ENCODE peak calls at places on chromosomes 11 and 22, in five cellular contexts. T is stomach, U is sigmoid colon, I is transverse colon, W is upper lobe of left lung. C is an unnamed sample. For H3K4me1, the result is how much of the 10 kb centered on the place peaks cover.

GRCh38 chr11:36738292-36738861 is 140.3 kb upstream of the RAG2 start:
- DNase-seq in U (no peak), I (no peak), T (no peak), W (no peak), C (no peak)

GRCh38 chr11:72840780-72841179 is 26.6 kb downstream of the ATG16L2 start:
- DNase-seq in T (no peak), U (no peak), I (no peak), W (no peak), C (no peak)

GRCh38 chr11:2300936-2301630 is 635 bp downstream of the C11orf21 start:
- DNase-seq in W (peak), U (no peak), T (peak), I (no peak), C (peak)

GRCh38 chr11:69799582-69799981 is 19.6 kb downstream of the FGF3 start:
- DNase-seq in W (no peak), U (no peak), I (no peak), T (no peak), C (no peak)

GRCh38 chr11:83473771-83474170 is 187.6 kb upstream of the CCDC90B start:
- DNase-seq in I (no peak), U (no peak), T (no peak), W (no peak), C (no peak)

GRCh38 chr11:103016031-103016430 is 60.5 kb upstream of the MMP13 start:
- DNase-seq in W (no peak), I (no peak), T (no peak), U (no peak), C (no peak)

GRCh38 chr11:115132829-115133228 is 371.4 kb downstream of the CADM1 start:
- DNase-seq in I (peak), T (no peak), W (no peak), U (no peak), C (no peak)

GRCh38 chr11:64759722-64760719 is at the start of gene PYGM:
- DNase-seq in I (no peak), T (no peak), U (peak), W (peak), C (peak)

GRCh38 chr11:16863382-16863781 is 124.9 kb downstream of the C11orf58 start:
- DNase-seq in U (no peak), T (no peak), W (no peak), I (no peak), C (no peak)

GRCh38 chr11:123473941-123474668 is 44.0 kb downstream of the GRAMD1B start:
- DNase-seq in W (no peak), I (no peak), T (no peak), U (peak), C (no peak)

GRCh38 chr11:122342089-122342749 is 226.2 kb upstream of the BLID start:
- DNase-seq in I (no peak), W (no peak), U (no peak), T (no peak), C (no peak)

GRCh38 chr11:128105950-128106349 is 481.4 kb downstream of the ETS1 start:
- DNase-seq in I (no peak), W (no peak), T (no peak), U (no peak), C (no peak)

GRCh38 chr11:130601141-130601540 is 152.7 kb downstream of the ADAMTS15 start:
- DNase-seq in U (peak), T (peak), W (no peak), I (peak), C (no peak)

GRCh38 chr22:28229566-28230483 is 310.8 kb upstream of the PITPNB start:
- DNase-seq in U (no peak), T (no peak), I (no peak), W (no peak), C (no peak)

GRCh38 chr11:961921-962320 is 36.3 kb downstream of the AP2A2 start:
- DNase-seq in U (no peak), W (no peak), T (no peak), I (no peak), C (no peak)

GRCh38 chr11:69442807-69443137 is 38.7 kb upstream of the LINC01488 start:
- DNase-seq in I (no peak), W (no peak), T (no peak), U (no peak), C (peak)

GRCh38 chr11:9516113-9516512 is 55.3 kb downstream of the ZNF143 start:
- DNase-seq in U (no peak), T (no peak), I (no peak), W (no peak), C (no peak)

GRCh38 chr22:39265143-39265542 is 20.4 kb upstream of the PDGFB start:
- DNase-seq in I (no peak), T (no peak), U (no peak), W (no peak), C (no peak)

GRCh38 chr22:39263626-39264025 is 18.8 kb upstream of the PDGFB start:
- DNase-seq in U (no peak), T (no peak), W (no peak), I (no peak), C (no peak)

GRCh38 chr22:39266398-39267030 is 21.7 kb upstream of the PDGFB start:
- DNase-seq in I (no peak), U (no peak), W (no peak), T (no peak), C (no peak)

GRCh38 chr22:39267966-39268365 is 23.2 kb upstream of the PDGFB start:
- DNase-seq in I (no peak), U (no peak), W (no peak), T (no peak), C (no peak)

DNA sequence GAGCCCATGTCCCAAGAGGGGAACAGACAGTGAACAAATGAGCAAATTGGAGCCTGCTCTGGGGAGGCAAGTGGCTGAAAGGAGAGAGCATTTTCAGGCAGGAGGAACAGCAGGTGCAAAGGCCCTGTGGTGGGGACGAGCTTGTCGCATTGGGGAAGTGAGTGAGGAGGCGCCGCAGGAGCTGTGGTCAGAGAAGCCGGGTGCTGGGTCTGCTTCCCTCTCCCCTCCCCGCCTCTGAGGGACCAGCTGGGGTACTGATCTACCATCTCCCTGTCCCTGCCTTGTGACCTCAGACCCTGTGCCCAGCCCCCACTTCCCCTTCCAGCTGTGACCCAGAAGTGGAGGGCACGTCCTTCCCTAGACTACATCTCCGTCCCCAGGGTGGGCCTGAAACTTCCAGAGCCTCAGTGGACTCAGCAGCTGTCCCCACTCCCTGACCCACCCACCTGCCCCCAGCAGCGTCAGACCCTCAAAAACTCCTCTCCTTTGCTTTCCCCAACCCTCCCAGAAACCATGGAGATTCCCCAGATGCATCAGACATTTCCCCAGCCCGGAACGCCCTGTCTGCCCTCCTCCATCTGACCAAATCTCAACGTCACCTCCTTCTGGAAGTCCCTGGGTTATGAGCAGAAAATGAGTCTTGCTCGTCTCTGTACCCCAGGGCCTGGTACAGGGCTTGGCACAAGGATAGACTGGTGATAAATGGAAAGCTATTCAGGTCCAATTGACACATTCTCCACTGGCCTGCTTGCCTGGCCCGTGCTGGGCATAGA is 19.7 kb upstream of the PDGFB start:
- DNase-seq in W (no peak), U (peak), I (peak), T (no peak), C (no peak)
- TF ChIP-seq POLR2AphosphoS5 in W (no peak), U (no peak), I (no peak), T (no peak), C (peak)

DNA sequence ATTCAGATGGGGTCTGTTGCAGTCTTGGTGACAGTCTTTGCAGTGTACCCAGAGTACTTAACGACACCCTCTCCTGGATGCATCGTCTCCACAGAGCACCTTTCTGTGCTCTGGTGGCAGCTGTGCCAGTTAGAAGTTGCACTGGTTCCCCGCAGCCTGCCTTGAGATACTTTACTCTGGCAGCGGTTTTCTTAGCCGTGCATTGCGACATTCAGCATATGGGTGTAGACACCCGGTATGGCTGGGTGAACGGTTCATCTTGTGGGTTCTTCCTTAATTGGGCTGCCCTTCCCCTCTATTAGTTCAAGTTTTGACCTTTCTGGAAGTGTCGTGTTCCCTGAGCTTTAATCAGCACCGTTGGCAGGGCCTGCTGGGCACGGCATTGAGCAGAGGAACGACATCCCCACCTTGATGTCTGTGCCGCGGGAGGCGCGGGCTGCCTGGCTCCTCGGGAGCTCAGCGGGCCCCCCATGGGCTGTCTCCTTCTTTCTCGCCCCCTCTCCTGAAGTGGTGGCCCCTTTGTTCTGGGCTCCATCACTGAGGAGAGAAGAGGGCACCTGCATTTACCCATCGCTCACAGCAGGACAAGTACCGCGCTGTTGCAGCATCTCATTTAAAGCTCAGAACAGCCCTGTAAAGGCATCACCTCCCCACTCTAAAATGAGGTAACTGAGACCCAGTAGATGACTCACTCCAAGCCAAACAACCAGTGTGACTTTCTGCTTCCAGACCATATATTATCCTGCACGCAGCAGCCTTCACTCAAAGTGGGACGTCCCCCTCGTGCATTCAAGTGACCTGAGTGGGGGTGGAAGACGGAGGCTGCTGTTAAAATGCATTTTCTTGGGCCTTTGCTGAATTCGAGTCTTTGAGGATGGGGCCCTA is 13.3 kb downstream of the FAM83F start:
- DNase-seq in I (no peak), U (no peak), W (no peak), T (no peak), C (peak)
- H3K4me1 ChIP-seq in I (under half), U (under half), W (under half), T (under half), C (under half)

DNA sequence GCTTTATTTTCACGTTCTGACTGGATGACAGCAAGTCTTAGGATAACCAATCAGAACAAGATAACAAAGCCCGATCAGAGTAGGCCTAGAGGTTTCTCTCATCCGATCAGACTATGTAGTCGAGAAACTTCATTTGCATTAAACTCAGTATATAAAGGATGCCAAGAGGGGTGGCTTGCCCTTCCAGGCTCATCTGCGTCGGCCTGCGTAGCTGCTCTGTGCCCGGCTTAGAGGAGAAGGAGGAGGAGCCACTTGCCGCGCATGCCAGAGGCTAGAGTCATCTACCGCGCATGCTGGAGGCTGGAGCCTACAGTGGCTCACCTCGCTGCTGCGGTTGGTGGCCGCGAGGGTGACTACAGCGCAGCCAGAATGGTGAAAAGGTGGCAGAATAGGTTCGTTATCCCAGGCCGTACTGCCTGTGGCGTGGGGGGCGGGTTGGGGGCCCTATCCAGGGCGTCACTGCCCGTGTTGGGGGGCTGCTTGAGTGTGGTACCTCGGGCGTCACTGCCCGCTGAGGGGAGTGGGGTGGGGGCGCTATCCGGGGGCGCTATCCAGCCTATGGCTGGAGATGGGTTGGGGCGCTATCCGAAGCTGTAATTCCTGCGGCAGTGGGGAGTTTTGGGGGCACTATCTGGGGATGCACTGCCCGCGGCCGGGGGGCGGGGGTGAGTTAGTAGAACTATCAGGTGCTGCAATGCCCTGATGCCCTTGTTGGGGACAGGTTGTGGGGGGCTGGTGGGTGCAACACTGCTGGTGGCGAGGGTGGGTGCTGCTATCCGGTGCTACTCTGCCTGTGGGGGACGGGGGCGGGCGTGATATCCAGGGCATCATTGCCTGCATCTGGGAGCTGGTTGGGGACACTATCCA is at the start of gene RFPL2:
- DNase-seq in I (peak), U (no peak), W (peak), T (no peak), C (no peak)
- TF ChIP-seq POLR2AphosphoS5 in I (no peak), U (no peak), W (no peak), T (no peak), C (peak)

GRCh38 chr11:46277623-46278386 is at the start of gene CREB3L1:
- DNase-seq in U (peak), W (peak), I (peak), T (peak), C (no peak)

GRCh38 chr11:46278387-46279173 is 1.1 kb downstream of the CREB3L1 start:
- DNase-seq in I (peak), T (peak), W (peak), U (peak), C (no peak)

GRCh38 chr11:46273511-46274205 is 3.8 kb upstream of the CREB3L1 start:
- DNase-seq in T (peak), U (no peak), I (peak), W (no peak), C (peak)

GRCh38 chr11:46277313-46277622 is 194 bp upstream of the CREB3L1 start:
- DNase-seq in U (peak), I (no peak), W (no peak), T (no peak), C (no peak)

GRCh38 chr11:46275964-46276641 is 1.4 kb upstream of the CREB3L1 start:
- DNase-seq in U (no peak), T (peak), W (no peak), I (peak), C (no peak)
- H3K4me1 ChIP-seq in U (under half), T (half or more), W (half or more), I (under half), C (under half)